ENCODE peak calls at places on chromosome 19, in nine cellular contexts. D, J, V, E, A, G, W, H and Y are unnamed samples.

GRCh38 chr19:17109962-17110598 is 34.5 kb downstream of the MYO9B start:
- DNase-seq in W (no peak), V (peak; percentile 49), D (no peak), E (no peak), A (peak; percentile 67), G (peak; percentile 72), J (peak; percentile 60), H (no peak), Y (peak; percentile 75)

GRCh38 chr19:29976151-29976943 is 34.3 kb downstream of the URI1 start:
- DNase-seq in H (no peak), A (no peak), E (no peak), V (no peak), W (no peak), J (no peak), G (no peak), D (no peak), Y (peak; percentile 22)

GRCh38 chr19:588758-589692 is 656 bp upstream of the HCN2 start:
- DNase-seq in J (no peak), V (peak; percentile 49), H (no peak), E (no peak), D (peak; percentile 39), A (no peak), G (no peak), W (no peak), Y (no peak)

GRCh38 chr19:28377077-28377476 is 835.9 kb downstream of the UQCRFS1 start:
- DNase-seq in A (no peak), H (no peak), J (no peak), V (no peak), W (no peak), G (no peak), E (no peak), D (peak; percentile 57), Y (no peak)

GRCh38 chr19:45769821-45770191 is 754 bp upstream of the SIX5 start:
- DNase-seq in G (no peak), D (peak; percentile 44), V (no peak), E (peak; percentile 77), J (peak; percentile 51), H (peak; percentile 88), A (peak; percentile 68), W (no peak), Y (peak; percentile 89)

GRCh38 chr19:55626350-55626749 is 2.0 kb upstream of the ZNF784 start:
- DNase-seq in W (no peak), D (no peak), H (no peak), J (no peak), A (no peak), G (no peak), E (peak; percentile 76), V (no peak), Y (no peak)

GRCh38 chr19:31099470-31100190 is 249.6 kb downstream of the TSHZ3 start:
- DNase-seq in W (no peak), J (no peak), V (no peak), A (no peak), H (no peak), G (no peak), E (no peak), D (no peak), Y (no peak)

GRCh38 chr19:871446-872265 is 12.2 kb downstream of the CFD start:
- DNase-seq in J (no peak), D (peak; percentile 89), W (no peak), H (no peak), G (no peak), A (no peak), E (no peak), V (no peak), Y (peak; percentile 87)

GRCh38 chr19:19170053-19170945 is at the start of gene MEF2B:
- DNase-seq in J (peak; percentile 81), D (peak; percentile 97), E (peak; percentile 84), W (peak; percentile 78), A (peak; percentile 80), G (no peak), V (no peak), H (no peak), Y (peak; percentile 91)

GRCh38 chr19:52691215-52691610 is 43.6 kb downstream of the ZNF611 start:
- DNase-seq in H (no peak), V (no peak), A (no peak), W (no peak), E (no peak), D (peak; percentile 22), J (no peak), G (no peak), Y (no peak)

GRCh38 chr19:18340237-18340989 is at the start of gene PGPEP1:
- DNase-seq in A (no peak), H (peak; percentile 80), W (peak; percentile 69), G (no peak), D (peak; percentile 87), J (peak; percentile 88), E (peak; percentile 37), V (peak; percentile 46), Y (peak; percentile 86)

GRCh38 chr19:35260694-35261304 is 8.0 kb upstream of the USF2 start:
- DNase-seq in W (no peak), V (no peak), G (no peak), J (no peak), E (no peak), H (peak; percentile 35), D (no peak), A (peak; percentile 42), Y (peak; percentile 59)

GRCh38 chr19:43634516-43634876 is 5.2 kb downstream of the CADM4 start:
- DNase-seq in W (no peak), V (peak; percentile 62), H (no peak), E (no peak), G (no peak), A (no peak), J (no peak), D (peak; percentile 83), Y (no peak)

GRCh38 chr19:39327990-39328705 is 7.5 kb upstream of the LRFN1 start:
- DNase-seq in V (peak; percentile 74), G (no peak), A (peak; percentile 85), E (peak; percentile 74), D (peak; percentile 94), H (peak; percentile 91), J (peak; percentile 74), W (peak; percentile 90), Y (peak; percentile 93)
- H3K27ac ChIP-seq in V (no peak overlapping the region), G (no peak overlapping the region), A (no peak overlapping the region), E (no peak overlapping the region), D (no peak overlapping the region), H (no peak overlapping the region), J (no peak overlapping the region), W (no peak overlapping the region), Y (no peak overlapping the region)

GRCh38 chr19:42322305-42322704 is 3.1 kb upstream of the MEGF8 start:
- DNase-seq in G (no peak), A (no peak), W (no peak), H (no peak), V (no peak), D (no peak), J (no peak), E (no peak), Y (no peak)
- H3K27ac ChIP-seq in G (no peak overlapping the region), A (no peak overlapping the region), W (no peak overlapping the region), H (no peak overlapping the region), V (no peak overlapping the region), D (no peak overlapping the region), J (no peak overlapping the region), E (no peak overlapping the region), Y (no peak overlapping the region)

GRCh38 chr19:33771308-33772101 is 25.2 kb upstream of the KCTD15 start:
- DNase-seq in E (peak; percentile 53), V (peak; percentile 62), A (peak; percentile 70), H (peak; percentile 81), J (peak; percentile 53), D (peak; percentile 82), G (no peak), W (peak; percentile 76), Y (peak; percentile 85)
- H3K27ac ChIP-seq in E (no peak overlapping the region), V (no peak overlapping the region), A (no peak overlapping the region), H (no peak overlapping the region), J (no peak overlapping the region), D (no peak overlapping the region), G (no peak overlapping the region), W (no peak overlapping the region), Y (no peak overlapping the region)

GRCh38 chr19:47658431-47659383 is 49.8 kb downstream of the BICRA start:
- DNase-seq in W (no peak), V (no peak), H (no peak), A (no peak), G (no peak), D (no peak), E (no peak), J (no peak), Y (peak; percentile 45)

GRCh38 chr19:47657719-47658118 is 48.8 kb downstream of the BICRA start:
- DNase-seq in E (no peak), V (no peak), W (no peak), D (no peak), H (no peak), J (no peak), G (no peak), A (no peak), Y (no peak)

GRCh38 chr19:47661571-47661970 is 51.7 kb upstream of the EHD2 start:
- DNase-seq in G (no peak), A (no peak), W (no peak), V (no peak), J (no peak), D (no peak), H (no peak), E (no peak), Y (peak; percentile 23)

GRCh38 chr19:47661161-47661560 is 52.1 kb upstream of the EHD2 start:
- DNase-seq in G (no peak), D (no peak), J (no peak), V (peak; percentile 27), E (no peak), W (no peak), H (peak; percentile 78), A (peak; percentile 82), Y (peak; percentile 62)

DNA sequence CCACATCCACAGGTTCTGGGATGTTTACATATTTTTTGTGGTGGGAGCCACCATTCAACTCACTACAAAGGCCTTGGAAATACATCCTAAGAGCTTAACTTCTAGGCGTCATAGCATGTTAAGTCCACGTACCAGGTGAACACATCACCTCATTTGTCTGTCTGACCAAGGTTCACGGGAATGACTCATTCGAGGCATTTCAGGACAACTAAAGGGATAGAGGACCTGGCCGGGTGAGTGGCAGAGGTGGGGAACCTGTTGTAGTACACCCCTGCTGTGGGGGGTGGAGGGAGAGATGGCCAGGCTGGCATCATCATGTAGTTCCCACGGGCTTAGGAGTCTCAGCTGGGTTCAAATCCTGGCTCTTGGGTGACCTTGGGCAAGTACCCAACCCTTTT is 51.5 kb downstream of the BICRA start:
- DNase-seq in V (no peak), W (no peak), H (no peak), J (no peak), A (no peak), G (no peak), D (no peak), E (no peak), Y (peak; percentile 36)
- H3K27ac ChIP-seq in V (no peak overlapping the region), W (peak overlapping the region; percentile 60), H (peak overlapping the region; percentile 24), J (no peak overlapping the region), A (peak overlapping the region; percentile 69), G (no peak overlapping the region), D (no peak overlapping the region), E (no peak overlapping the region), Y (no peak overlapping the region)